ENCODE peak calls at places on chromosomes 16 and 17, in eight cellular contexts. L, I, Q, D, J, Y, W and P are unnamed samples.

GRCh38 chr16:630815-631405 is at the start of gene WFIKKN1:
- DNase-seq in Y (no peak), L (peak), J (peak), W (peak), Q (no peak), I (peak), D (no peak), P (no peak)

GRCh38 chr16:27321013-27321960 is 7.5 kb downstream of the IL4R start:
- DNase-seq in Y (peak), I (peak), L (peak), J (no peak), Q (peak), D (no peak), W (no peak), P (peak)

GRCh38 chr16:27625050-27625697 is 75.2 kb downstream of the KATNIP start:
- DNase-seq in I (peak), J (no peak), L (no peak), D (no peak), Y (no peak), W (peak), Q (peak), P (no peak)

GRCh38 chr17:65409381-65409780 is 152.1 kb downstream of the AXIN2 start:
- DNase-seq in W (no peak), L (no peak), Q (no peak), D (no peak), J (no peak), Y (no peak), I (no peak), P (no peak)

GRCh38 chr17:36066365-36066945 is 2.4 kb downstream of the CCL18 start:
- DNase-seq in J (no peak), D (no peak), I (no peak), Q (no peak), W (no peak), L (no peak), Y (no peak), P (no peak)

GRCh38 chr16:57316390-57317017 is 32.0 kb upstream of the PLLP start:
- DNase-seq in L (peak), I (no peak), D (no peak), W (no peak), Q (peak), J (peak), Y (peak), P (peak)

GRCh38 chr16:27722892-27723450 is 173.0 kb downstream of the KATNIP start:
- DNase-seq in Q (no peak), Y (no peak), W (peak), I (no peak), D (peak), J (no peak), L (no peak), P (no peak)

GRCh38 chr17:78173025-78173715 is 4.8 kb downstream of the SYNGR2 start:
- DNase-seq in I (no peak), J (peak), Y (no peak), W (peak), L (peak), Q (no peak), D (no peak), P (no peak)

GRCh38 chr17:42386784-42387183 is 1.5 kb downstream of the STAT3 start:
- DNase-seq in Y (peak), Q (no peak), L (no peak), D (no peak), I (no peak), J (no peak), W (no peak), P (no peak)

GRCh38 chr17:45366049-45366448 is 49.2 kb upstream of the MAP3K14 start:
- DNase-seq in D (no peak), Q (no peak), J (no peak), L (no peak), W (no peak), Y (peak), I (no peak), P (no peak)

GRCh38 chr16:12178251-12178990 is 201.9 kb downstream of the SNX29 start:
- DNase-seq in Y (peak), I (peak), D (no peak), J (peak), Q (no peak), W (no peak), L (peak), P (no peak)

GRCh38 chr17:61490540-61490975 is 38.3 kb downstream of the TBX4 start:
- DNase-seq in W (no peak), Q (no peak), J (no peak), D (no peak), L (no peak), I (no peak), Y (no peak), P (peak)

GRCh38 chr16:48153689-48154265 is 2.0 kb downstream of the ABCC12 start:
- DNase-seq in J (no peak), Q (no peak), W (no peak), D (no peak), I (no peak), L (no peak), Y (no peak), P (no peak)

DNA sequence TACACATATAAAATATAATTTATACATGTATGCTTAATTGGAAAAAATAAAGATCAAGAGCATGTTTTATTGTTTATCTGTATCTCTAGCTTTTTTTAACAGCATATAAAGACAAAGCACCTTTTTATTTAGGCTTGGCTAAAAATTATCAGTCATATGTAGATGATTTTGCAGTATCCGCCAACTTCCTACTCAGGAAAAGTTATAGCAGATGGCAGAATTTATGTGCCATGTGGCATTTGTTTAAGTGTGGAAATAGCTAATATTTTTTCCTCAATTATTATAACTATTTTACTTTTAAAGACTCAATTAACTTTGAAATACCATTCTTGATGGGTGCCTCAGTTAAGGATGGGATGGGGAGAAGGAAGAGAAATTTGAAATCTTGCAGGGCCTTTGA is 762.1 kb upstream of the RBFOX1 start:
- DNase-seq in J (no peak), D (no peak), W (no peak), Y (no peak), Q (no peak), I (no peak), L (no peak), P (no peak)
- H3K27ac ChIP-seq in J (no peak), D (no peak), W (no peak), Y (no peak), Q (no peak), I (no peak), L (no peak), P (no peak)

GRCh38 chr17:76276069-76276431 is 10.9 kb downstream of the UBALD2 start:
- DNase-seq in L (no peak), D (no peak), Q (no peak), J (no peak), I (no peak), W (no peak), Y (no peak), P (no peak)
- TF ChIP-seq CTCF in L (no peak), D (no peak), Q (no peak), J (no peak), I (no peak), W (no peak), Y (no peak), P (no peak)

GRCh38 chr16:31713945-31714898 is 159.4 kb upstream of the ZNF267 start:
- DNase-seq in J (no peak), I (peak), Q (no peak), W (no peak), L (no peak), Y (no peak), D (no peak), P (no peak)
- H3K27ac ChIP-seq in J (peak), I (peak), Q (peak), W (no peak), L (peak), Y (peak), D (peak), P (peak)

GRCh38 chr17:15143524-15143923 is 121.6 kb downstream of the PMP22 start:
- DNase-seq in I (no peak), L (no peak), D (no peak), W (no peak), Y (no peak), J (no peak), Q (no peak), P (no peak)
- TF ChIP-seq CTCF in I (no peak), L (no peak), D (no peak), W (no peak), Y (no peak), J (no peak), Q (no peak), P (no peak)

GRCh38 chr16:66522816-66523590 is 26.9 kb downstream of the TK2 start:
- DNase-seq in L (no peak), Y (no peak), W (no peak), I (no peak), J (no peak), D (no peak), Q (no peak), P (no peak)

GRCh38 chr16:66521951-66522771 is 27.8 kb downstream of the TK2 start:
- DNase-seq in I (no peak), D (no peak), L (no peak), Y (no peak), W (peak), Q (no peak), J (no peak), P (no peak)

GRCh38 chr16:66525396-66526180 is 24.3 kb downstream of the TK2 start:
- DNase-seq in J (no peak), Q (no peak), I (no peak), Y (no peak), W (no peak), D (no peak), L (no peak), P (no peak)

GRCh38 chr16:66524601-66525164 is 25.2 kb downstream of the TK2 start:
- DNase-seq in D (no peak), W (peak), Q (no peak), L (no peak), J (no peak), Y (no peak), I (no peak), P (no peak)

GRCh38 chr16:66523861-66524354 is 26.0 kb downstream of the TK2 start:
- DNase-seq in Q (no peak), I (no peak), W (no peak), D (no peak), Y (no peak), J (no peak), L (no peak), P (no peak)
- H3K27ac ChIP-seq in Q (peak), I (no peak), W (peak), D (no peak), Y (peak), J (peak), L (peak), P (peak)

GRCh38 chr17:7262192-7263070 is at the start of gene CLDN7:
- DNase-seq in J (no peak), L (no peak), W (peak), Q (no peak), D (no peak), Y (no peak), I (peak), P (peak)
- TF ChIP-seq CTCF in J (no peak), L (no peak), W (no peak), Q (no peak), D (no peak), Y (no peak), I (peak), P (no peak)

GRCh38 chr16:49588061-49588460 is 214.5 kb downstream of the C16orf78 start:
- DNase-seq in D (no peak), I (no peak), Q (peak), L (peak), Y (peak), W (no peak), J (no peak), P (no peak)

GRCh38 chr16:49592507-49593422 is 219.2 kb downstream of the C16orf78 start:
- DNase-seq in D (peak), I (peak), Y (no peak), J (no peak), Q (peak), W (no peak), L (no peak), P (peak)

GRCh38 chr16:49589721-49590120 is 216.1 kb downstream of the C16orf78 start:
- DNase-seq in Y (no peak), W (no peak), I (no peak), J (no peak), D (no peak), L (no peak), Q (peak), P (no peak)

GRCh38 chr16:49588729-49589384 is 215.3 kb downstream of the C16orf78 start:
- DNase-seq in Y (no peak), W (no peak), I (no peak), Q (peak), L (no peak), D (no peak), J (no peak), P (no peak)

GRCh38 chr16:49590166-49590871 is 216.7 kb downstream of the C16orf78 start:
- DNase-seq in I (peak), Y (no peak), L (peak), W (no peak), J (no peak), Q (peak), D (no peak), P (no peak)
- H3K27ac ChIP-seq in I (no peak), Y (no peak), L (no peak), W (no peak), J (no peak), Q (no peak), D (no peak), P (no peak)

DNA sequence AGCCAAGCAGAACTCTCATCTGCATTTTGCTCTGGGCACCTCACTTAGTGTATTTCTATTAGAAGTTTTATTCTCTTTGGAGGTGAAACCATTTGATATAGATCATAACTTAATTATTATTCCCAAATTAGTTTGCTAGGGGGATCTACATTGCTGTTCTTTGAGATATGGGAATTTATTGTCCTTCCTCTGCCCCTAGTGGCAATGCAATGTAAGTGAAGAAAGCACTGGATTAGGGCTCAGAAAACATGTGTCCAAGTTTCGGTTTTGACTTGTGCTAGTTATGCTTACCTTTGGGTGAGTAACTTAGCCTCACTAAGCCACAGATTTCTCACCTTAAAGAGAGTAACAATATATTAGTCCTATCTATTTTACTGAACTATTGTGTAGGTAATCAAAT is 2.9 kb downstream of the KRT39 start:
- DNase-seq in D (no peak), Q (no peak), I (no peak), Y (no peak), W (no peak), L (no peak), J (no peak), P (peak)
- TF ChIP-seq CTCF in D (peak), Q (peak), I (peak), Y (no peak), W (peak), L (peak), J (peak), P (peak)

GRCh38 chr16:50245417-50246298 is 20.7 kb upstream of the ADCY7 start:
- DNase-seq in J (peak), Q (peak), Y (no peak), W (peak), D (peak), I (peak), L (no peak), P (peak)

GRCh38 chr16:50244504-50245416 is 21.6 kb upstream of the ADCY7 start:
- DNase-seq in W (peak), L (no peak), Y (no peak), Q (no peak), I (no peak), J (no peak), D (peak), P (peak)

GRCh38 chr16:50247123-50247905 is 19.0 kb upstream of the ADCY7 start:
- DNase-seq in Y (peak), L (no peak), I (no peak), J (no peak), D (no peak), Q (no peak), W (no peak), P (no peak)

GRCh38 chr16:50247906-50248608 is 18.3 kb upstream of the ADCY7 start:
- DNase-seq in Q (no peak), D (no peak), L (no peak), I (no peak), Y (peak), W (no peak), J (no peak), P (no peak)

DNA sequence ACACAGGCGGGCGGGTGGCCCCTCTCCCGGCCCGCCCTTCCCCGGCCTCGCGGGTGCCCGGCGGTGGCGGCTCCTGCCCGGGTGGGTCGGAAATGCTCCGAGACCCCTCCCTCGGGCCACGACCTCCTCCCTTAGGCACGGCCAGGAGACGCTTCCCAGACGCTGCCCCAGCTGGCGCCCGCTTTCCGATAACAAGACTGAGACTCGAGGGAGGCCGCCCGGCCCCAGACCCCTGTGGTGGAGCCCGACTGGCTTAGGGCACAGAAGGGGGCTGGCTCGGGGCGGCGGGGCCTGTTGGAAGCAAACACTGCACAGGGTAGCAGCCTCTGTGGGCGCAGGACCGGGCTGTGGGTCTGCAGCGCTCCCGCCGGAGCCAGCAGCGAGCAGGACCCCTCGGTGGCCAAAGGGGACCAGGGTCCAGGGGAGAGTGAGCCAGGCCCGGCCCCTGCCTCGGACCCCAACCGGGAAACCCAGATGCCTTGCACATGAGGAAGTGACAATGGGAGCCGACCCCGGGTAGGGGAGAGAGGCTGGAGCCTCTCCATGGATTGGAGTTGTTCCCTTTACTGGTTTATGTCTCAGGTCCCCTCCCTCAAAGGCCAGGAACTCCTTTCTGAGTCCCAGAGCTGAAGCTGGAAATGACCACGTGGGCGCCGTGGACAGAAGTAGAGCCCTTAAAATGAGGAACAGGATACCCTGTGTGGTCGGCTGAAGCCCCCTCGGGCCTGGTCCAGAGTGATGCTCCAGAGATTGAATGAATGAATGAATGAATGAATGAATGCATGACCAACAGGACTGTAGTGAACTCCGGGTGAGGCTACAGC is 19.8 kb upstream of the ADCY7 start:
- DNase-seq in D (peak), I (no peak), L (no peak), J (no peak), Y (peak), W (peak), Q (peak), P (no peak)
- H3K27ac ChIP-seq in D (peak), I (no peak), L (no peak), J (no peak), Y (peak), W (no peak), Q (peak), P (peak)